ENCODE peak calls at places on chromosomes 16 and 17, in four cellular contexts. E is HFF-Myc; O is SW480; H is stimulated activated CD4-positive, alpha-beta T cell treated with anti-CD3 and anti-CD28 coated beads, Interleukin-1b, Interleukin-23, amount 100 ng/mL, for 1 hour. N is an unnamed sample.

GRCh38 chr16:31298958-31299357 is 39.2 kb downstream of the ITGAM start:
- DNase-seq in E (no peak), O (peak; percentile 23), H (no peak), N (no peak)

GRCh38 chr17:43562679-43563146 is 16.6 kb upstream of the ETV4 start:
- DNase-seq in E (no peak), O (no peak), H (no peak), N (no peak)

GRCh38 chr17:56110463-56111138 is 42.7 kb upstream of the ANKFN1 start:
- DNase-seq in E (no peak), O (peak; percentile 15), H (no peak), N (no peak)

GRCh38 chr16:19294156-19294649 is 8.7 kb downstream of the CLEC19A start:
- DNase-seq in E (no peak), O (no peak), H (no peak), N (no peak)

GRCh38 chr17:68182940-68183551 is 64.8 kb upstream of the AMZ2 start:
- DNase-seq in E (no peak), O (no peak), H (no peak), N (no peak)

GRCh38 chr16:58127033-58127556 is 2.1 kb downstream of the CFAP20 start:
- DNase-seq in E (peak; percentile 54), O (no peak), H (no peak), N (no peak)

GRCh38 chr17:44864831-44865230 is 17.1 kb downstream of the HIGD1B start:
- DNase-seq in E (no peak), O (no peak), H (no peak), N (no peak)

GRCh38 chr17:57868007-57868774 is 18.3 kb upstream of the MRPS23 start:
- DNase-seq in E (peak; percentile 91), O (peak; percentile 79), H (no peak), N (no peak)

GRCh38 chr17:39166437-39167335 is 725 bp upstream of the ARL5C start:
- DNase-seq in E (no peak), O (no peak), H (no peak), N (no peak)

GRCh38 chr16:568401-569258 is 1.1 kb upstream of the PIGQ start:
- DNase-seq in E (no peak), O (no peak), H (no peak), N (no peak)

GRCh38 chr16:67311607-67312449 is 14.7 kb downstream of the KCTD19 start:
- DNase-seq in E (peak; percentile 97), O (peak; percentile 80), H (no peak), N (no peak)

GRCh38 chr17:3529817-3530741 is 27.5 kb downstream of the TRPV3 start:
- DNase-seq in E (no peak), O (no peak), H (no peak), N (no peak)

GRCh38 chr16:57313509-57313908 is 29.0 kb upstream of the PLLP start:
- DNase-seq in E (no peak), O (no peak), H (no peak), N (no peak)

GRCh38 chr17:16446338-16446983 is 31.1 kb downstream of the TRPV2 start:
- DNase-seq in E (no peak), O (no peak), H (no peak), N (no peak)

GRCh38 chr17:41588126-41588810 is 1.6 kb upstream of the KRT14 start:
- DNase-seq in E (no peak), O (no peak), H (no peak), N (no peak)

GRCh38 chr16:6382787-6383515 is 949.7 kb upstream of the RBFOX1 start:
- DNase-seq in E (no peak), O (no peak), H (no peak), N (no peak)

GRCh38 chr17:51103451-51103850 is 17.2 kb downstream of the SPAG9 start:
- DNase-seq in E (no peak), O (no peak), H (no peak), N (no peak)

GRCh38 chr16:69329369-69330285 is 761 bp downstream of the PDF start:
- DNase-seq in E (no peak), O (peak; percentile 38), H (no peak), N (peak; percentile 52)

GRCh38 chr16:75703341-75703740 is 2.1 kb upstream of the DUXB start:
- DNase-seq in E (no peak), O (no peak), H (no peak), N (no peak)

GRCh38 chr16:47247691-47248090 is 103.9 kb upstream of the NETO2 start:
- DNase-seq in E (no peak), O (no peak), H (no peak), N (no peak)

GRCh38 chr17:81859906-81860755 is at the start of gene P4HB:
- DNase-seq in E (no peak), O (no peak), H (no peak), N (no peak)

GRCh38 chr16:27600386-27600785 is 50.4 kb downstream of the KATNIP start:
- DNase-seq in E (no peak), O (no peak), H (no peak), N (no peak)

GRCh38 chr16:8852534-8852933 is 16.3 kb downstream of the CARHSP1 start:
- DNase-seq in E (no peak), O (no peak), H (no peak), N (no peak)

GRCh38 chr16:12317121-12317810 is 340.7 kb downstream of the SNX29 start:
- DNase-seq in E (no peak), O (no peak), H (no peak), N (no peak)

GRCh38 chr17:82528484-82529265 is 9.1 kb downstream of the FOXK2 start:
- DNase-seq in E (no peak), O (peak; percentile 77), H (no peak), N (no peak)

GRCh38 chr17:69047368-69048263 is 13.1 kb downstream of the ABCA9 start:
- DNase-seq in E (no peak), O (no peak), H (no peak), N (no peak)

GRCh38 chr17:35088911-35089845 is 25.7 kb upstream of the RFFL start:
- DNase-seq in E (no peak), O (peak; percentile 82), H (peak; percentile 82), N (peak; percentile 81)

GRCh38 chr16:50338371-50339231 is 30.2 kb downstream of the BRD7 start:
- DNase-seq in E (no peak), O (no peak), H (no peak), N (no peak)

GRCh38 chr16:70161350-70161749 is 12.2 kb upstream of the CLEC18C start:
- DNase-seq in E (no peak), O (no peak), H (no peak), N (no peak)

GRCh38 chr16:46783800-46784199 is 35.7 kb upstream of the MYLK3 start:
- DNase-seq in E (no peak), O (no peak), H (no peak), N (no peak)

GRCh38 chr16:69691980-69692911 is 34.1 kb downstream of the NQO1 start:
- DNase-seq in E (no peak), O (no peak), H (no peak), N (no peak)

GRCh38 chr17:7656958-7657715 is 6.4 kb downstream of the ATP1B2 start:
- DNase-seq in E (no peak), O (no peak), H (no peak), N (no peak)

GRCh38 chr16:24999088-24999670 is 16.0 kb downstream of the ARHGAP17 start:
- DNase-seq in E (no peak), O (peak; percentile 42), H (no peak), N (no peak)

N was measured in mesothelial cell of epicardium.